ENCODE peak calls at places on chromosomes 6 and 20, in seven cellular contexts. R is myocyte; X is activated effector memory CD4-positive, alpha-beta T cell treated with Interleukin-2 at 50 U/mL for 16 hours; Z is H54; H is GM04504; V is NCI-H226; L is GM12891. J is an unnamed sample.

GRCh38 chr6:33768644-33769120 is 20.2 kb downstream of the LEMD2 start:
- DNase-seq in R (peak), Z (peak), V (peak), L (peak), X (peak), H (no peak), J (peak)

GRCh38 chr6:131125431-131125830 is 9.8 kb upstream of the AKAP7 start:
- DNase-seq in H (no peak), R (no peak), V (no peak), L (no peak), Z (no peak), X (no peak), J (no peak)

GRCh38 chr6:90364846-90365401 is 68.3 kb upstream of the BACH2 start:
- DNase-seq in V (no peak), H (no peak), R (no peak), Z (no peak), X (no peak), L (no peak), J (no peak)

GRCh38 chr6:1377526-1378223 is 11.7 kb upstream of the FOXF2 start:
- DNase-seq in V (no peak), X (no peak), R (no peak), Z (no peak), H (no peak), L (no peak), J (no peak)

GRCh38 chr20:12455152-12455551 is 537.5 kb downstream of the BTBD3 start:
- DNase-seq in V (no peak), L (no peak), R (no peak), X (no peak), Z (no peak), H (no peak), J (no peak)

GRCh38 chr6:158934157-158934556 is 65.8 kb downstream of the RSPH3 start:
- DNase-seq in Z (no peak), H (no peak), R (no peak), L (no peak), X (no peak), V (no peak), J (no peak)

GRCh38 chr6:113102761-113103160 is 754.4 kb upstream of the MARCKS start:
- DNase-seq in L (no peak), X (no peak), H (no peak), R (peak), V (peak), Z (no peak), J (no peak)

GRCh38 chr6:27892596-27893058 is 19.6 kb downstream of the OR2B2 start:
- DNase-seq in H (no peak), V (no peak), X (no peak), Z (no peak), R (peak), L (no peak), J (no peak)

GRCh38 chr6:22236626-22237414 is 60.0 kb downstream of the PRL start:
- DNase-seq in Z (no peak), L (no peak), H (peak), V (peak), R (peak), X (no peak), J (no peak)

GRCh38 chr6:36123270-36124139 is 6.8 kb upstream of the MAPK13 start:
- DNase-seq in H (peak), V (peak), Z (peak), L (peak), R (peak), X (peak), J (peak)

GRCh38 chr6:161067749-161068148 is 76.2 kb downstream of the MAP3K4 start:
- DNase-seq in Z (no peak), X (no peak), V (no peak), R (no peak), L (no peak), H (no peak), J (no peak)

GRCh38 chr6:140897804-140898573 is 1234.7 kb upstream of the GJE1 start:
- DNase-seq in X (no peak), L (no peak), V (peak), H (no peak), Z (peak), R (no peak), J (no peak)

GRCh38 chr20:60037120-60037499 is 78.9 kb downstream of the CDH26 start:
- DNase-seq in Z (peak), L (no peak), R (peak), V (no peak), X (no peak), H (no peak), J (no peak)

GRCh38 chr6:99276747-99277146 is 72.7 kb downstream of the FAXC start:
- DNase-seq in H (no peak), R (no peak), X (no peak), Z (no peak), L (no peak), V (peak), J (no peak)

GRCh38 chr20:19993937-19994667 is 23.1 kb upstream of the NAA20 start:
- DNase-seq in Z (no peak), V (peak), L (no peak), X (no peak), H (peak), R (peak), J (no peak)

GRCh38 chr6:22755605-22756004 is 186.2 kb downstream of the HDGFL1 start:
- DNase-seq in X (no peak), Z (no peak), V (no peak), L (no peak), R (no peak), H (no peak), J (no peak)

GRCh38 chr6:30730611-30731435 is 10.7 kb downstream of the TUBB start:
- DNase-seq in V (peak), R (no peak), H (no peak), L (peak), Z (no peak), X (peak), J (peak)

GRCh38 chr6:16757332-16757731 is 3.9 kb downstream of the ATXN1 start:
- DNase-seq in V (no peak), R (no peak), Z (no peak), H (no peak), L (no peak), X (no peak), J (no peak)

GRCh38 chr6:40395066-40395697 is 192.0 kb downstream of the LRFN2 start:
- DNase-seq in X (no peak), V (no peak), Z (peak), R (no peak), H (no peak), L (no peak), J (no peak)

GRCh38 chr6:42260972-42261371 is 43.3 kb upstream of the MRPS10 start:
- DNase-seq in X (no peak), R (peak), H (no peak), L (peak), Z (no peak), V (no peak), J (peak)

GRCh38 chr20:57312138-57312537 is 17.5 kb upstream of the SPO11 start:
- DNase-seq in R (no peak), V (no peak), H (no peak), Z (no peak), L (no peak), X (no peak), J (no peak)

GRCh38 chr6:82458147-82458546 is 94.5 kb downstream of the TPBG start:
- DNase-seq in H (no peak), L (no peak), X (no peak), R (no peak), V (no peak), Z (no peak), J (no peak)

GRCh38 chr6:161161889-161162624 is 111.8 kb downstream of the AGPAT4 start:
- DNase-seq in Z (no peak), V (peak), H (peak), X (no peak), R (peak), L (no peak), J (no peak)

GRCh38 chr6:1057490-1058135 is 254.3 kb upstream of the FOXQ1 start:
- DNase-seq in X (no peak), L (no peak), R (no peak), H (no peak), Z (no peak), V (no peak), J (no peak)

GRCh38 chr6:36769676-36770499 is 69.4 kb downstream of the CPNE5 start:
- DNase-seq in R (no peak), V (no peak), H (peak), Z (peak), X (peak), L (no peak), J (no peak)

GRCh38 chr6:162211777-162212176 is 515.8 kb downstream of the PRKN start:
- DNase-seq in V (no peak), L (no peak), R (no peak), Z (no peak), X (no peak), H (no peak), J (no peak)

J was measured in GM19239.